ENCODE peak calls at places on chromosomes 6 and 20, in nine cellular contexts. E is coronary artery; S is hepatocyte; O is transverse colon; W is A549; C is ascending aorta; K is AG04450; N is fibroblast of pulmonary artery; Y is CD8-positive, alpha-beta memory T cell. Q is an unnamed sample.

GRCh38 chr6:31657406-31658157 is 1.9 kb downstream of the APOM start:
- DNase-seq in Y (no peak), K (no peak), S (no peak), N (no peak), W (no peak), O (no peak), C (no peak), E (no peak), Q (no peak)

GRCh38 chr6:21914121-21914973 is 320.8 kb downstream of the SOX4 start:
- DNase-seq in E (no peak), Y (no peak), W (no peak), S (peak), N (peak), K (no peak), C (no peak), O (peak), Q (no peak)

GRCh38 chr6:17542243-17542642 is 57.9 kb upstream of the FAM8A1 start:
- DNase-seq in C (no peak), Y (no peak), S (no peak), N (no peak), O (no peak), K (no peak), W (no peak), E (no peak), Q (no peak)

GRCh38 chr6:33711140-33712129 is at the start of gene UQCC2:
- DNase-seq in C (peak), N (peak), E (peak), Y (peak), S (peak), W (peak), K (peak), O (peak), Q (peak)

GRCh38 chr6:13528232-13528631 is 40.8 kb upstream of the GFOD1 start:
- DNase-seq in N (peak), S (no peak), Y (no peak), C (no peak), W (no peak), O (no peak), K (no peak), E (no peak), Q (no peak)

GRCh38 chr6:45714795-45715507 is 300.7 kb downstream of the CLIC5 start:
- DNase-seq in S (peak), C (no peak), N (peak), W (peak), K (peak), E (no peak), O (peak), Y (peak), Q (peak)

GRCh38 chr20:14406495-14406894 is 69.1 kb upstream of the FLRT3 start:
- DNase-seq in N (peak), S (no peak), C (no peak), O (no peak), E (no peak), Y (no peak), W (peak), K (no peak), Q (no peak)

GRCh38 chr6:63636516-63636968 is 940 bp downstream of the PHF3 start:
- DNase-seq in O (peak), E (peak), C (peak), K (no peak), Y (peak), S (peak), N (peak), W (peak), Q (peak)

GRCh38 chr6:142781124-142781523 is 163.9 kb downstream of the HIVEP2 start:
- DNase-seq in K (no peak), C (no peak), E (no peak), Y (no peak), S (no peak), O (no peak), W (no peak), N (peak), Q (no peak)

GRCh38 chr6:33609444-33610034 is 11.6 kb upstream of the ITPR3 start:
- DNase-seq in S (no peak), O (no peak), W (no peak), C (no peak), E (no peak), K (no peak), Y (no peak), N (peak), Q (no peak)

GRCh38 chr6:36196049-36196879 is at the start of gene BRPF3:
- DNase-seq in E (peak), W (peak), K (peak), N (peak), Y (peak), S (peak), O (peak), C (no peak), Q (no peak)

DNA sequence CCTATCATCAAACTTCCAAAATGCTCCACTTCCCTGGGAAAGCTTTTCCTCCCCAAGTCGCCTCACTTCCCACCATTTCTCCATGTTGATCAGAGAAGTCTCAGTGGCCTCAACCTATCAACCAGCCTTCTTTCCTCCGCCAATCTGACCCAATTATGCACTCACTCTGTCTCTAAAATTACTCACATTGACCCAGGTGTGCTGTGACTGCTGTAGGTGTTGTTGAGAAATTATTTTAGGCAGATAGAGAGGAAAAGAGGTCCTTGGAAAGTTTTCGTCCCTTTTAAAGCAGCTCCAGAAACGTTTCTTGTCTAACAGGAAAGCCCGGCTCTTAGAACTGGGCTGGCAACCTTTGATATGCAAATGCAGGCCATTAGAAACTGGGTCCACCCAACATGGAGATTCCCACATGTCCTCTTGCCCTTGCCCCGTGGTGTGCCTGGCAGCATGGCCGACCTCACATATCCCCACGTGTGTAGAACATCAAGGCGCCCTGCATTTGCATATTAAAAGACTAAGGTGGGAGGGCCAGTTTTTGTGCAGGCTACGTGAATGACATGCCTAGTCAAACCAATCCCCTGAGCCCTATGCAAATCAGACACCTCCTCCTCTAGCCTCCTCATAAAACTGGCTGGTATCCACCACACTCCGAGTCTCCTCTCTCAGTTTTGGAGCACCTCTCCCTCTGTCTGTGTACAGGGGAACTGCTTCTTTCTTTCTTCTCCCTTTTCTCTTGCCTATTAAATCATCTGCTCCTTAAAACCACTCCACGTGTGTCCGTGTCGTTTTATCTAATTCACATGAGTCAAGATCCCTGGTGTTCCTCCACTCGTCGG is 12.9 kb downstream of the IPCEF1 start:
- DNase-seq in O (peak), S (peak), C (no peak), N (peak), E (no peak), W (no peak), Y (no peak), K (no peak), Q (no peak)
- H3K4me3 ChIP-seq in O (peak), S (no peak), C (no peak), N (no peak), E (no peak), W (no peak), Y (no peak), K (no peak), Q (no peak)

DNA sequence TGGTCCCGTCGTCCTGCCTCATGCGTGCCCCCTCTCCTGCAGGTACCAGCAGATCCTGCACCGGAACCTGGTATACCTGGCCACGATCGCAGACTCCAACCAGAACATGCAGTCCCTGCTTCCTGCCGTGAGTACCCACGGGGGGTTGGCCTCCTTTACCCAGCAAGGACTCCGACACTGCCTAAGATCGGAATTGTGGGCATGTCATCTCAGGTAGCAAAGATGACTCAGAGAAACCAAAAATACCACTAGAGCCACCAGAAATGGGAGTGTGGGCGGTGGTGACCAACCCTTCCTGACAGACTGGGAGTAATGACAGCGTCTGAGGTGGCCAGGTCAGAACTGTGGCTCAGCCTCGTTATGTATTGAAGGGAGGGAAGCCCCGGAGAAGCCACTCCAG is 16.3 kb downstream of the SS18L1 start:
- DNase-seq in C (no peak), O (no peak), S (no peak), K (no peak), E (no peak), Y (peak), W (no peak), N (no peak), Q (peak)
- H3K4me3 ChIP-seq in C (no peak), O (no peak), S (no peak), K (no peak), E (no peak), Y (no peak), W (no peak), N (no peak), Q (no peak)

GRCh38 chr20:64102647-64103354 is 4.6 kb downstream of the NPBWR2 start:
- DNase-seq in C (no peak), W (no peak), Y (no peak), O (no peak), K (no peak), E (no peak), S (peak), N (no peak), Q (no peak)

GRCh38 chr20:64100566-64100888 is 6.8 kb downstream of the NPBWR2 start:
- DNase-seq in O (no peak), K (no peak), C (no peak), E (no peak), Y (no peak), S (no peak), N (no peak), W (no peak), Q (no peak)

GRCh38 chr20:64099880-64100565 is 7.3 kb downstream of the NPBWR2 start:
- DNase-seq in C (no peak), E (no peak), K (no peak), N (no peak), W (no peak), S (no peak), Y (peak), O (no peak), Q (no peak)

GRCh38 chr20:64100946-64101688 is 6.2 kb downstream of the NPBWR2 start:
- DNase-seq in S (no peak), N (no peak), Y (no peak), E (no peak), C (no peak), W (no peak), K (no peak), O (no peak), Q (no peak)

DNA sequence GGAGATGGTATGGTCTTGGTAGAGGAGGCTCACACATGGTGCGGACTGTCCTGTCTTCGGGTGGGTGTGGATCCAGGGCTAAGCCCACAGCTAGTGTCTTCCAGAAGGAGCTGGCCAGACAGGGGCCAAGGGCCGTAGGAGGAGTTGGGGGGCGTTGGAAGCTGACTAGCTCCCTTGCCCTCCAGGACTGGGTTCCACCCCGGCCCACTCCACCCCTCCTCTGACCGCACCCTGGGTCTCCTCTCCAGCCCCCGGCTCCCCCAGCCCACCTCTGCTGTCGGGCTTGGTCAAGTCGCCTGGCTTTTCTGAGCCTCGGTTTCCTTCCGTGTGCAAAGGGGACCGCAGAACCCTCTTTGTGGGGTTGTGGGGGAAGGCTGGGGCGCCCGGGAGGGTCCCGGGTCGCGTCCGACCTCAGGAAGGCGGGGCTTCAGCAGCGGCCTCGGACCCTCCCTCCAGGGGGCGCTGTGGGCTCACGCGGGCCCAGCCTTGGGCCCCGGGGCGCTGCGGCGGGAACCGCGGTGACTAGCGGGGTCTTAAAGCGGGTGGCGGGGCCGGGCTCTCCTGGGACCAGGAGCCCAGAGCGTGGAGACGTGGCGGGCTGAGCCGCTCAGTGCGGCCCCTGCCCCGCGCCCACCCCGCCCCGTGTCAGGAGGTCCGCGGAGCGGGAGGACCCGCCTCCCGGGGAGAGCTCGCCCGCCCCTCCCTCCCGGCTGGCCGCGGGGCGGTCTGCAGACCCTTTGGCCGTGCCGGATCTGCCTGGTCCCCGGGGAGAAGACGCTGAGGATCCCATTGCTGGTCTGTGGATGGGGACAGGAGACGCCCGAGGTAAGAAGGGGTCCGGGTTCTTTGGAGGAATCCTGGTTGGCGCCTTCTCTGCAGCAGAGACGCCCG is 5.4 kb downstream of the NPBWR2 start:
- DNase-seq in O (peak), E (no peak), Y (peak), W (peak), N (no peak), C (no peak), S (peak), K (no peak), Q (no peak)
- H3K4me3 ChIP-seq in O (peak), E (peak), Y (no peak), W (peak), N (no peak), C (peak), S (peak), K (no peak), Q (no peak)

GRCh38 chr20:47502271-47502730 is 614 bp downstream of the NCOA3 start:
- DNase-seq in C (no peak), N (peak), E (no peak), W (no peak), K (no peak), Y (no peak), S (peak), O (peak), Q (no peak)

GRCh38 chr20:47501117-47501482 is 587 bp upstream of the NCOA3 start:
- DNase-seq in S (no peak), Y (no peak), K (no peak), W (peak), E (no peak), N (peak), O (no peak), C (no peak), Q (no peak)

GRCh38 chr20:47502801-47503239 is 1.1 kb downstream of the NCOA3 start:
- DNase-seq in W (peak), E (no peak), N (peak), Y (peak), C (no peak), S (peak), O (no peak), K (no peak), Q (no peak)

GRCh38 chr20:47501483-47502270 is at the start of gene NCOA3:
- DNase-seq in C (peak), O (peak), Y (peak), S (peak), N (peak), E (peak), W (peak), K (peak), Q (peak)

GRCh38 chr20:47503685-47504084 is 2.0 kb downstream of the NCOA3 start:
- DNase-seq in N (no peak), W (no peak), Y (no peak), O (no peak), C (no peak), K (no peak), E (no peak), S (no peak), Q (no peak)
- H3K4me3 ChIP-seq in N (peak), W (peak), Y (peak), O (peak), C (peak), K (peak), E (peak), S (no peak), Q (peak)

GRCh38 chr6:15453186-15453585 is 207.3 kb downstream of the JARID2 start:
- DNase-seq in W (no peak), S (no peak), Y (no peak), O (no peak), N (no peak), K (no peak), E (no peak), C (no peak), Q (no peak)
- H3K4me3 ChIP-seq in W (no peak), S (no peak), Y (no peak), O (no peak), N (no peak), K (no peak), E (no peak), C (no peak), Q (no peak)

GRCh38 chr20:43571310-43571709 is 12.5 kb downstream of the SGK2 start:
- DNase-seq in W (no peak), E (no peak), N (no peak), S (no peak), K (no peak), O (no peak), C (no peak), Y (no peak), Q (no peak)

GRCh38 chr20:43569282-43569681 is 10.5 kb downstream of the SGK2 start:
- DNase-seq in S (no peak), O (no peak), W (no peak), K (no peak), N (no peak), E (no peak), C (no peak), Y (no peak), Q (no peak)

GRCh38 chr20:43570496-43570895 is 11.7 kb downstream of the SGK2 start:
- DNase-seq in E (no peak), C (no peak), N (no peak), O (peak), K (no peak), W (no peak), Y (no peak), S (no peak), Q (no peak)

GRCh38 chr20:43572891-43573290 is 14.1 kb downstream of the SGK2 start:
- DNase-seq in E (no peak), S (no peak), Y (no peak), C (no peak), N (no peak), O (no peak), K (no peak), W (no peak), Q (no peak)

DNA sequence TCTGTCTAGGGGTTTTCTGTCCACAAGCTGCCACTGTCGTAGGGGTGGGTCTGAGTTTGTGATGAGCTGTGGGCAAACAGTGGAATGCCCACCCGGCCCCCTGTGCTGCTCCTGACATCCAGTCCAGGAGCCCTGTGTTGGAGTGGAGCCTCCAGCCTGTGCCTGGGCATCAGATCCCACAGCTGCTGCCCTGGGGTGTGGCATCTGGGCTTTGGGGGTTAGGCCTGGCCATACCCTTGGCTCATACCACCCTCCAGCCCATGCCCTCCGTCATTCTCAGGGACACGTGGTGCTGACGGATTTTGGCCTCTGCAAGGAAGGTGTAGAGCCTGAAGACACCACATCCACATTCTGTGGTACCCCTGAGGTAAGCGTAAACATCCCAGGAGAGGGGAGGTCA is 12.9 kb downstream of the SGK2 start:
- DNase-seq in W (no peak), C (no peak), S (no peak), N (no peak), K (no peak), E (no peak), Y (no peak), O (no peak), Q (no peak)
- H3K4me3 ChIP-seq in W (no peak), C (no peak), S (no peak), N (no peak), K (no peak), E (no peak), Y (no peak), O (no peak), Q (no peak)

GRCh38 chr20:41342474-41343464 is 2.1 kb downstream of the LPIN3 start:
- DNase-seq in W (no peak), O (peak), E (no peak), S (no peak), N (no peak), C (no peak), Y (no peak), K (no peak), Q (no peak)

GRCh38 chr20:41336711-41337492 is 3.7 kb upstream of the LPIN3 start:
- DNase-seq in W (no peak), S (peak), C (no peak), O (no peak), N (no peak), K (no peak), Y (no peak), E (no peak), Q (no peak)

GRCh38 chr20:41339957-41340326 is 679 bp upstream of the LPIN3 start:
- DNase-seq in S (peak), K (no peak), Y (peak), O (peak), E (peak), C (no peak), N (peak), W (peak), Q (no peak)

GRCh38 chr20:41344477-41344876 is 3.9 kb downstream of the LPIN3 start:
- DNase-seq in E (no peak), W (no peak), N (no peak), K (no peak), O (no peak), C (no peak), Y (no peak), S (no peak), Q (no peak)

GRCh38 chr20:41340327-41341055 is at the start of gene LPIN3:
- DNase-seq in Y (peak), W (peak), S (peak), O (peak), N (peak), E (peak), C (peak), K (no peak), Q (no peak)
- H3K4me3 ChIP-seq in Y (peak), W (peak), S (no peak), O (peak), N (peak), E (peak), C (peak), K (peak), Q (no peak)

DNA sequence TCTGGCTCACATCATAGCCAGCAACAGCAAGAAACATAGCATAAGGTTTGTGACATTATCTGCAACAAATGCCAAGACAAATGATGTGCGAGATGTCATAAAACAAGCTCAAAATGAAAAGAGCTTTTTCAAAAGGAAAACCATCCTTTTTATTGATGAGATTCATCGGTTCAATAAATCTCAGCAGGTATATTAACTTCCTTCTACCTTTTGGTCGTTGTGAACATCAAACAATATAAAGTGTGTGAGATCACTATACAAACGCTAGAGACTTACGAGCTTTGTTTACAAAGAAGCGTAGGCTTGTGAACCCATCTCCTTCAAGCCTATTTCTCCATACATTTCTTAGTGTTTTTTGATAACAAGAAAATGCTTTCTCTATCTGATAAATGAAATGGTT is 3.5 kb downstream of the WRNIP1 start:
- DNase-seq in E (no peak), Y (no peak), N (no peak), C (no peak), S (no peak), O (no peak), W (no peak), K (no peak), Q (no peak)
- H3K4me3 ChIP-seq in E (peak), Y (peak), N (peak), C (peak), S (no peak), O (peak), W (peak), K (peak), Q (no peak)